ENCODE peak calls at places on chromosomes 2 and 18, in six cellular contexts. U is left ventricle myocardium inferior, O is A549, J is retinal pigment epithelial cell, X is lower leg skin, C is HFF-Myc. M is an unnamed sample.

GRCh38 chr2:18074476-18074875 is 196.0 kb downstream of the KCNS3 start:
- DNase-seq in U (no peak), O (no peak), J (no peak), X (no peak), C (no peak), M (no peak)

GRCh38 chr2:233462202-233462785 is 104.3 kb downstream of the USP40 start:
- DNase-seq in U (no peak), O (no peak), J (no peak), X (no peak), C (no peak), M (no peak)

GRCh38 chr2:186780701-186781316 is 68.2 kb downstream of the ZSWIM2 start:
- DNase-seq in U (no peak), O (peak), J (no peak), X (no peak), C (peak), M (no peak)

GRCh38 chr18:35344736-35345459 is 678 bp upstream of the ZNF24 start:
- DNase-seq in U (no peak), O (no peak), J (no peak), X (no peak), C (no peak), M (no peak)

GRCh38 chr2:221553333-221553732 is 18.8 kb downstream of the EPHA4 start:
- DNase-seq in U (no peak), O (no peak), J (no peak), X (no peak), C (no peak), M (no peak)

GRCh38 chr2:40877734-40878288 is 425.9 kb upstream of the SLC8A1 start:
- DNase-seq in U (no peak), O (no peak), J (no peak), X (no peak), C (no peak), M (no peak)

GRCh38 chr2:8380573-8380972 is 301.3 kb upstream of the ID2 start:
- DNase-seq in U (no peak), O (no peak), J (no peak), X (no peak), C (no peak), M (no peak)

GRCh38 chr2:101463885-101464653 is 10.8 kb downstream of the RFX8 start:
- DNase-seq in U (no peak), O (no peak), J (no peak), X (no peak), C (peak), M (no peak)

GRCh38 chr18:31424383-31424988 is 23.1 kb upstream of the DSG3 start:
- DNase-seq in U (no peak), O (peak), J (no peak), X (no peak), C (no peak), M (peak)

GRCh38 chr2:46074501-46074900 is 222.7 kb upstream of the EPAS1 start:
- DNase-seq in U (no peak), O (no peak), J (no peak), X (no peak), C (no peak), M (no peak)

GRCh38 chr2:168515502-168515901 is 59.4 kb downstream of the CERS6 start:
- DNase-seq in U (no peak), O (no peak), J (peak), X (no peak), C (peak), M (no peak)

GRCh38 chr18:74521068-74521725 is 13.1 kb upstream of the CNDP1 start:
- DNase-seq in U (no peak), O (no peak), J (no peak), X (peak), C (no peak), M (no peak)

GRCh38 chr2:198890490-198890889 is 567.2 kb downstream of the SATB2 start:
- DNase-seq in U (no peak), O (no peak), J (no peak), X (no peak), C (no peak), M (no peak)

GRCh38 chr18:6994719-6995430 is 122.7 kb downstream of the LAMA1 start:
- DNase-seq in U (no peak), O (no peak), J (no peak), X (no peak), C (no peak), M (peak)

GRCh38 chr2:58240595-58240937 is 559 bp downstream of the FANCL start:
- DNase-seq in U (no peak), O (peak), J (no peak), X (no peak), C (no peak), M (no peak)

GRCh38 chr2:225056330-225057073 is 14.2 kb upstream of the DOCK10 start:
- DNase-seq in U (no peak), O (no peak), J (no peak), X (no peak), C (no peak), M (no peak)

GRCh38 chr2:43005211-43005974 is 213.0 kb upstream of the HAAO start:
- DNase-seq in U (no peak), O (peak), J (no peak), X (peak), C (no peak), M (peak)

GRCh38 chr2:119377266-119377972 is 10.6 kb downstream of the DBI start:
- DNase-seq in U (no peak), O (no peak), J (no peak), X (no peak), C (no peak), M (no peak)

DNA sequence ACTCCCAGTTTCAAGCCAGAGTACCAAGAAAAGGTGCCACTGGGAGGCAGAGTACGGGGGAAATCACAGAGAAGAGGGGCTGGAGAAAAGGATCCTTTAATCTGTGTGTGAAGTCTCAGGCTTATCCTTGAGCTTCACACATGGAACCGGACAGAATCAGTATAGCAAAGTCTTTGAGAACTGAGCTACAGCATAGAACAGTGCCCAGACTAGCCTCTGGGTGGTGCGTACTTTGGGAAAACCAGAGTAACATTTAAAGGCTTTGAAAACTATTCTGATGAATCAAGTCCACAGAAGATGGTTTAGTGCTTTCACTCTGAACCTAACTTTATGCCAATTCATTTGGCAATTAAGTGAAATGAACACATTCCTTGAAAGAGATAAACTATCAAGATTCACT is 83.1 kb downstream of the BABAM2 start:
- DNase-seq in U (no peak), O (no peak), J (no peak), X (no peak), C (no peak), M (no peak)
- TF ChIP-seq CTCF in U (peak), O (peak), J (peak), X (no peak), C (no peak), M (peak)

GRCh38 chr2:31075393-31075792 is 62.8 kb downstream of the GALNT14 start:
- DNase-seq in U (no peak), O (no peak), J (no peak), X (peak), C (no peak), M (no peak)

GRCh38 chr2:31079665-31080064 is 58.6 kb downstream of the GALNT14 start:
- DNase-seq in U (no peak), O (no peak), J (no peak), X (peak), C (no peak), M (no peak)

GRCh38 chr2:31080361-31080760 is 57.9 kb downstream of the GALNT14 start:
- DNase-seq in U (no peak), O (no peak), J (no peak), X (no peak), C (no peak), M (no peak)

GRCh38 chr2:31078579-31079105 is 59.6 kb downstream of the GALNT14 start:
- DNase-seq in U (no peak), O (peak), J (no peak), X (peak), C (no peak), M (no peak)

DNA sequence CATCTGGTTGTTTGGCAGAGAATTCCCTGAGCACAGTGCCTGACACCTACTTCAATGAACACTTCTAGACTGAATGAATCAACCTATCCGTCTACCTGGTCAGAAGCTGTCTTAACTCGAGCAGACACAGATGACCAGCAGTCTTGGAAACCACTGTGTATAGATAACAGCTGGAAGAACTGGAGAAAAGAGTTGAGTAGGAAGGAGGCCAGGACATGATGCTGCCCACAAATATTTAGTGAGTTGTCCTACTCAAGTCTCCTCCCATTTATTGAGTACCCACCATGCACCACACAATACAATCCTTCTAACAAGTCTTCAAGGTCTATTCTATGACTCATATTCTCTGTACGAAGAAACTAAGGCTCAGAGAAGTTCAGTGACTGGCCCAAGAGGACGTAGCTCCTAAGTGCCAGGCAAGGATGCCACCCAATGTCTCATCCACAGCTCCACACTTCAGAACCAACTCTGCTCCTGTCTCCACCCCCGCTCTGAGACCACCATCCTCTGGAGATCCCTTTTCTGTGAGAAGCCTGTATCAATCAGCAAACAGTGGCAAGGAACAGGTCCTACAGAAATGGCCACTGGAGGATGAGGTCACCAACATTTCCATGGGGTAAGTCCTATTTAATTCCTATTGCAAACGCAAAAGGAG is 62.2 kb downstream of the GALNT14 start:
- DNase-seq in U (no peak), O (no peak), J (no peak), X (peak), C (peak), M (no peak)
- TF ChIP-seq CTCF in U (no peak), O (no peak), J (no peak), X (no peak), C (no peak), M (no peak)

DNA sequence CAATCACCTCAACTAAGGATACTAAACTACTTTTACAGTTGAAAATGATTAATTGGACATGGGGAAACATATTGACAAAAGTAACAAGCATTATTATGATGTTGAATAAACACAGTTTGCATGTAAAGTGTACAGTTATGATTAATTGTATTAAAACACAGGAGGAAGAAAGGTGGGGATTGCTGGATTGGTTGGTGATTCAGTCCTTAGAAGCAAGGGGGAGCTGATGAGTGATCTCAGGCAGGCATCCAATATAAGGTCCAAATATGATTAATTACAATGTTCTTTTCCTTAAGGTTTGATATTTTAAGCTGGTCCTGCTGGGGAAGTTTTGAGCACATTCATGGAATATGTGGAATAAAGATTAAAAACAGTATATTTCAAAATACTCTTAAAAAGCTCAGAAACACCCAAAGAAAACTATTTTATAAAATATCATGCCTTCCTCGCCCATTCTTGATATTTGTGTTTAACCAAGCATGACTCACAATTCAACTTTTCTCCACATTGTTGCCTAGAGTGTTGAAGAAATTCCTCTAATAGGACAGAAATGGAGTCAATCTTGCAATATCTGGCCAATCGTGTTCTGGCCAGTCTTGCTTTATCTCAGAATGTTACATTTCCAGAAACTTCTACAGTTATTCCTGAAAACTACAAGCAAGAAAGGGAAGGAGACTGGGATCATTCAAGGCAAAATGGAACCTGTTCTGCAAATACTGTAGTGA is 268.2 kb downstream of the RPIA start:
- DNase-seq in U (no peak), O (no peak), J (no peak), X (no peak), C (no peak), M (no peak)
- TF ChIP-seq CTCF in U (peak), O (no peak), J (peak), X (no peak), C (peak), M (peak)

DNA sequence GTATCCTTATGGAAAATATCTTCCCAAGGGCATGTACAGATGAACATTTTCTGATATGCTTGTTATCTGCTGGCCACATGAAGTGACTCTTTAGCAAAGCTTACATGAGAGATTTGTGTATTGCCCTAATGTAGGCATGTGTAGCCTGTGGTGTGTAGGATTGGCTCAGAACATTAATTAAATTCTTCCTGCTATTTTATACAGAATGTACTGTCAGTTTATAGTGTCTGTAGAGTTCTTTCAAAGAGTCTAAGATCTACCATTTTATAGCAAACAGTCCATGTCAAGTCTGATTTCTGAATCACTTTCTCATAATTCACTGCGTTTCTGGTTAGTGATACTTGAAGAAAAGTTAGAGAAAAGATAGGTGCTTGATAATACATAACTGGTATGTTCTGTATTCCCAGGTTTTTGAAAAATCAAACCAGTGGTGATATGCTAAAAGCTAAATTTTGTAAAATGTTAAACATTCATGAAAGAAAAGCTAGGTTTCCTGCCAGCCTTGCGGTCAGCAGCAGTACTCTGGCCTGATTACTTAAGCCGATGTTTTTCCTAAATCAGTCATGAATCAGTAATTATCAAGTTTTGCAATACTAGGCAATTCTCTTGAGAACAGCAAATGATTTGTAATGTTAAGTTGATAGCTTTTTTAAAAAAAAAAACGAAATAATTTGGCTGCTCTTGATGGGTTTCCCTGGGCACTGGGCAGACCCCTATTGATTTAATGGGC is 30.9 kb upstream of the EFEMP1 start:
- DNase-seq in U (no peak), O (no peak), J (peak), X (no peak), C (no peak), M (no peak)
- TF ChIP-seq CTCF in U (no peak), O (no peak), J (no peak), X (no peak), C (no peak), M (no peak)

M was measured in kidney epithelial cell.